ENCODE peak calls at places on chromosomes 1 and 21, in five cellular contexts. One of them, this sample, is unnamed.

GRCh38 chr1:230600111-230601000 is 41.9 kb upstream of the COG2 start:
- DNase-seq in H1: no peak
- DNase-seq in K562: no peak
- DNase-seq in GM12878: no peak
- DNase-seq in HepG2: no peak
- DNase-seq in this sample: no peak

GRCh38 chr1:24085546-24085945 is 26.4 kb downstream of the MYOM3 start:
- DNase-seq in H1: no peak
- DNase-seq in GM12878: no peak
- DNase-seq in HepG2: no peak
- DNase-seq in K562: no peak
- DNase-seq in this sample: no peak

GRCh38 chr21:37878946-37879660 is 37.2 kb downstream of the KCNJ6 start:
- DNase-seq in K562: peak; percentile 34
- DNase-seq in H1: no peak
- DNase-seq in HepG2: no peak
- DNase-seq in GM12878: no peak
- DNase-seq in this sample: no peak

GRCh38 chr1:116754203-116754977 is at the start of gene CD2:
- DNase-seq in K562: no peak
- DNase-seq in GM12878: no peak
- DNase-seq in HepG2: no peak
- DNase-seq in H1: no peak
- DNase-seq in this sample: no peak

GRCh38 chr1:2786329-2787162 is 14.9 kb downstream of the TTC34 start:
- DNase-seq in HepG2: no peak
- DNase-seq in GM12878: no peak
- DNase-seq in H1: peak; percentile 53
- DNase-seq in K562: peak; percentile 70
- DNase-seq in this sample: peak; percentile 79

GRCh38 chr1:6627031-6627430 is 2.4 kb downstream of the THAP3 start:
- DNase-seq in HepG2: no peak
- DNase-seq in GM12878: no peak
- DNase-seq in K562: no peak
- DNase-seq in H1: no peak
- DNase-seq in this sample: no peak

GRCh38 chr21:45943630-45944540 is 37.7 kb upstream of the COL6A1 start:
- DNase-seq in GM12878: no peak
- DNase-seq in H1: no peak
- DNase-seq in HepG2: no peak
- DNase-seq in K562: no peak
- DNase-seq in this sample: no peak

GRCh38 chr1:21816602-21817302 is 4.7 kb downstream of the LDLRAD2 start:
- DNase-seq in HepG2: peak; percentile 27
- DNase-seq in K562: no peak
- DNase-seq in H1: no peak
- DNase-seq in GM12878: no peak
- DNase-seq in this sample: no peak

GRCh38 chr1:214552174-214552608 is 789 bp upstream of the PTPN14 start:
- DNase-seq in H1: peak; percentile 67
- DNase-seq in GM12878: no peak
- DNase-seq in K562: no peak
- DNase-seq in HepG2: peak; percentile 11
- DNase-seq in this sample: peak; percentile 77

GRCh38 chr1:27525296-27526271 is 35.6 kb upstream of the WASF2 start:
- DNase-seq in GM12878: peak; percentile 53
- DNase-seq in H1: peak; percentile 81
- DNase-seq in HepG2: no peak
- DNase-seq in K562: peak; percentile 94
- DNase-seq in this sample: peak; percentile 79

GRCh38 chr1:211133393-211133840 is 531 bp downstream of the KCNH1 start:
- DNase-seq in GM12878: no peak
- DNase-seq in HepG2: no peak
- DNase-seq in H1: peak; percentile 64
- DNase-seq in K562: no peak
- DNase-seq in this sample: peak; percentile 41

GRCh38 chr1:92409946-92410345 is 76.8 kb downstream of the GFI1 start:
- DNase-seq in K562: no peak
- DNase-seq in HepG2: no peak
- DNase-seq in GM12878: no peak
- DNase-seq in H1: no peak
- DNase-seq in this sample: no peak

GRCh38 chr1:86704972-86705632 is 726 bp downstream of the SH3GLB1 start:
- DNase-seq in HepG2: peak; percentile 9
- DNase-seq in GM12878: no peak
- DNase-seq in K562: peak; percentile 63
- DNase-seq in H1: peak; percentile 74
- DNase-seq in this sample: peak; percentile 50

GRCh38 chr1:37802439-37802838 is 5.2 kb upstream of the C1orf122 start:
- DNase-seq in H1: no peak
- DNase-seq in HepG2: no peak
- DNase-seq in K562: no peak
- DNase-seq in GM12878: no peak
- DNase-seq in this sample: no peak

GRCh38 chr1:184191181-184191601 is 139.7 kb downstream of the TSEN15 start:
- DNase-seq in GM12878: no peak
- DNase-seq in HepG2: no peak
- DNase-seq in K562: no peak
- DNase-seq in H1: no peak
- DNase-seq in this sample: no peak

GRCh38 chr1:17629460-17629859 is 90.0 kb downstream of the ARHGEF10L start:
- DNase-seq in K562: peak; percentile 67
- DNase-seq in HepG2: no peak
- DNase-seq in GM12878: no peak
- DNase-seq in H1: peak; percentile 88
- DNase-seq in this sample: peak; percentile 83

DNA sequence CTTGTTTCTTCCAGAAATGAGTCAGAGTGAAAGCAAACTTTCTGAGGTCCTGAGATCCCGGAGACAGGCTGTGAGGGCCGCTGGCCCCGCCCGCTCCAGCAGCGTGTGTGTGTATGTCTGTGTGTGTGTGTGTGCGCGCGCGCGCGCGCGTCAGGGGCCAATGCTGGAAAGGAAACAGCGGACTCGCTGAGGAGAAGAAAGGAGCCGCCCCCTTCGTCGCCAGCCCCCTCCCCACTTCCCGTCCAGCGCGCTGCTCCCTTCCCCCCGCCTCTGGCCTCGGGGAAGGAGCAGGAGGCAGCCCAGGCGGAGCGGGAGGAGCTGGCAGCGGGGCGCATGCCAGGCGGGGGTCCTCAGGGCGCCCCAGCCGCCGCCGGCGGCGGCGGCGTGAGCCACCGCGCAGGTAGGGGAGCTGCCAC is at the start of gene DISC1:
- DNase-seq in GM12878: no peak
- DNase-seq in H1: peak; percentile 81
- DNase-seq in K562: peak; percentile 50
- DNase-seq in HepG2: peak; percentile 80
- DNase-seq in this sample: peak; percentile 86
- TF ChIP-seq MAX in GM12878: no peak
- TF ChIP-seq MAX in H1: peak; percentile 71
- TF ChIP-seq MAX in K562: no peak
- TF ChIP-seq MAX in HepG2: peak; percentile 60
- TF ChIP-seq MAX in this sample: peak; percentile 62

GRCh38 chr1:43423672-43424550 is 29.8 kb downstream of the HYI start:
- DNase-seq in HepG2: no peak
- DNase-seq in GM12878: no peak
- DNase-seq in K562: no peak
- DNase-seq in H1: no peak
- DNase-seq in this sample: no peak
- TF ChIP-seq ATF2 in HepG2: no peak
- TF ChIP-seq ATF2 in GM12878: no peak
- TF ChIP-seq ATF2 in K562: no peak
- TF ChIP-seq ATF2 in H1: no peak
- TF ChIP-seq ATF2 in this sample: no peak

GRCh38 chr21:25568230-25568629 is 39.1 kb downstream of the MRPL39 start:
- DNase-seq in HepG2: no peak
- DNase-seq in GM12878: no peak
- DNase-seq in K562: no peak
- DNase-seq in H1: no peak
- DNase-seq in this sample: no peak
- TF ChIP-seq MAX in HepG2: no peak
- TF ChIP-seq MAX in GM12878: no peak
- TF ChIP-seq MAX in K562: no peak
- TF ChIP-seq MAX in H1: no peak
- TF ChIP-seq MAX in this sample: no peak

DNA sequence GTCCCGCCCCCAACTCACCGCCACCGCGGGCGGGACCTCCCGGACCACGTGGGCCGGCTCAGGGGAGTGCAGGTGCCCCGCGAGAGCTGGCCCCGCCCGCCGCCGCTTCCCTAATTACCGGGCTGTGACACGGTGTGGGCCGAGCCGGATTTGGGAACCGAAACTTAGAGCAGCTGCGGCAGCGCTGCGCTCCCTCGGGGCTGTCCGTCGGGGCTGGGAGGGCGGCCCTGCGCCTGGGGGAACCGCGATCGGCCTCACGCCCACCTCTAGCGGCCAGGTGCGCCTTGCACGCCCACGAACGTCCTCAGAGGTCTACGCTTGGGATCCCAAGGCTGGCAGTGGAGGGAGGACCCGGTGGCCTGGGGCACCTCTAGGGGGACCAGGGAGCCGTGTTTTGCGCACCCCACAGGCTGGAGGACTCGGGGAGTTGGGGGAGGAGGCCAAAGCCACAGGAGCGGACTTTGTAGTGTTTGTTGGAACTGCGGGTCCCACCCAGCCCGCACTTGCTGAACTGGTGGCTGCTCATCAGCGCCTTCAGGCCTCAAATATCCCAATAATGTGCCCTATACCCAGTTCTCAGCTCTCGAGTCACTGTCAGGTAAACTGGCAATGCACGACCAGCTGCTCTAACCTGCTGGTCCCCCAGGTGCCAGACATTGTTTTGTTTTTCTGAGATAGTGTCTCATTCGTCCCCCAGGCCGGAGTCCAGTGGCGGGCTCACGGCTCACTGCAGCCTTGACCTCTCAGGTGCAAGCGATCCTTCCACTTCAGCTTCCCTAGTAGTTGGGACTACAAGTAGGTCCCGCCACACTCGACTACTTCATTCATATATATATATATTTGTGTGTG is 781 bp upstream of the NADK start:
- DNase-seq in K562: peak; percentile 91
- DNase-seq in H1: peak; percentile 92
- DNase-seq in HepG2: peak; percentile 60
- DNase-seq in GM12878: peak; percentile 81
- DNase-seq in this sample: peak; percentile 90
- TF ChIP-seq ATF2 in K562: no peak
- TF ChIP-seq ATF2 in H1: no peak
- TF ChIP-seq ATF2 in HepG2: peak; percentile 39
- TF ChIP-seq ATF2 in GM12878: no peak
- TF ChIP-seq ATF2 in this sample: no peak

GRCh38 chr1:174262747-174263241 is 103.5 kb downstream of the RABGAP1L start:
- DNase-seq in GM12878: peak; percentile 11
- DNase-seq in HepG2: peak; percentile 46
- DNase-seq in H1: peak; percentile 55
- DNase-seq in K562: peak; percentile 42
- DNase-seq in this sample: no peak
- TF ChIP-seq MAX in GM12878: no peak
- TF ChIP-seq MAX in HepG2: no peak
- TF ChIP-seq MAX in H1: no peak
- TF ChIP-seq MAX in K562: no peak
- TF ChIP-seq MAX in this sample: no peak

DNA sequence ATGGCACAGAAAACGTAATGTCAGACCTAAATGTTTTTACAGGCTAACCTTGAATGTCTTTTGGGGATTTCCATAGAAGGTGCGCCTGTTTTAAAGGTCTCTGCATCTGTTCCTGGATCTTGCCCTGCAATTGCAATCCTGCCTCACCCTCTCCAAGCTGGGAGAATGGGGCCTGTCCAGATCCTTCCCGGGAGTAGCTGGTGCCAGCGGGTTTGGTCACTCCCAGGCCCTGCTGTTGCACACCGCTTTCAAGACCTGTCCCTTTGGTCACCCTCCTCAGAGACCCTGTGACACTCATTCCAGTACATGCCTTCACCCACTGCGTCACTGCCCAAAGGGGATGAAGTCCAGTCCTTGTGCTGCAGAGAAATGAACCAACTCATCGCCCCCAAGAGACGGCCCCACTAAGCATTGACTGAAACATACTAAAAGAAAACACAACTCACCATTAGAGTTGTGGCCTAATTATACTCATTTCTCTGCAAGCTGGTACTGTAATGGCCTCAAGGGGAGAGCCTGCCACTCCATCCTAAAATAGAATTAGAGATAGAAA is 1.9 kb upstream of the IRF2BP2 start:
- DNase-seq in H1: no peak
- DNase-seq in K562: no peak
- DNase-seq in HepG2: peak; percentile 96
- DNase-seq in GM12878: no peak
- DNase-seq in this sample: peak; percentile 24
- TF ChIP-seq ATF2 in H1: no peak
- TF ChIP-seq ATF2 in K562: no peak
- TF ChIP-seq ATF2 in HepG2: peak; percentile 21
- TF ChIP-seq ATF2 in GM12878: no peak
- TF ChIP-seq ATF2 in this sample: no peak

GRCh38 chr1:13916530-13916929 is 216.5 kb downstream of the PRDM2 start:
- DNase-seq in GM12878: no peak
- DNase-seq in HepG2: no peak
- DNase-seq in K562: no peak
- DNase-seq in H1: no peak
- DNase-seq in this sample: no peak
- TF ChIP-seq MAX in GM12878: no peak
- TF ChIP-seq MAX in HepG2: no peak
- TF ChIP-seq MAX in K562: no peak
- TF ChIP-seq MAX in H1: no peak
- TF ChIP-seq MAX in this sample: no peak

DNA sequence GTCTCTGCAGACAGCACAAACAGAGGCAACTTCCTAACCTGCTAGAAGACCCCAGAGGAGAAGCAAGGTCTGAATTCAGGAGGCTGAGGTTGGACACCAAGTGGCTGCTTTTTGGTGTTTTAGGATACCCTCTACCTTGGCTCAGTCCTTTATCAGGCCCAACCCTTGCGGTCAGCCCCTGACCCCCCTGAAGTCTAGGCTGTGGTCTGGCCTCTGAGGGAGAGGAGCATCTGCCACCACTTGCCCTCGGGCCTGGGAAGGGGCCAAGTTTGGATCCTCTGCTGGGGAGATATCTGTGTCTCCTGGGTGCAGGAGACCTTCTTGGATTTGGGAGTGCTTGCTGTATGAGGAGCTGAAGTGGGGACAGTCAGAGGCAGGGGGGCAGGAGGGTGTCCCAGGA is 21.0 kb downstream of the EDN2 start:
- DNase-seq in GM12878: no peak
- DNase-seq in H1: no peak
- DNase-seq in HepG2: no peak
- DNase-seq in K562: no peak
- DNase-seq in this sample: no peak
- TF ChIP-seq ATF2 in GM12878: no peak
- TF ChIP-seq ATF2 in H1: no peak
- TF ChIP-seq ATF2 in HepG2: no peak
- TF ChIP-seq ATF2 in K562: no peak
- TF ChIP-seq ATF2 in this sample: no peak

GRCh38 chr1:33634806-33635205 is 162.4 kb downstream of the ZSCAN20 start:
- DNase-seq in HepG2: peak; percentile 14
- DNase-seq in GM12878: no peak
- DNase-seq in H1: peak; percentile 85
- DNase-seq in K562: peak; percentile 63
- DNase-seq in this sample: peak; percentile 75
- TF ChIP-seq MAX in HepG2: no peak
- TF ChIP-seq MAX in GM12878: no peak
- TF ChIP-seq MAX in H1: peak; percentile 17
- TF ChIP-seq MAX in K562: no peak
- TF ChIP-seq MAX in this sample: no peak

This sample was measured in WTC11.